ENCODE peak calls at places on chromosome 1, in eight cellular contexts. One of them, this sample, is unnamed.

GRCh38 chr1:218874313-218874712 is 299.4 kb upstream of the LYPLAL1 start:
- DNase-seq in upper lobe of left lung: no peak
- DNase-seq in IMR-90: peak; percentile 94
- DNase-seq in transverse colon: no peak
- DNase-seq in breast epithelium: no peak
- DNase-seq in sigmoid colon: no peak
- DNase-seq in esophagus muscularis mucosa: no peak
- DNase-seq in prostate gland: no peak
- DNase-seq in this sample: no peak

GRCh38 chr1:84505167-84506001 is 802 bp upstream of the SPATA1 start:
- DNase-seq in sigmoid colon: peak; percentile 85
- DNase-seq in prostate gland: peak; percentile 35
- DNase-seq in transverse colon: peak; percentile 13
- DNase-seq in esophagus muscularis mucosa: peak; percentile 92
- DNase-seq in breast epithelium: peak; percentile 57
- DNase-seq in upper lobe of left lung: no peak
- DNase-seq in IMR-90: peak; percentile 42
- DNase-seq in this sample: no peak

GRCh38 chr1:76682152-76682551 is 185.1 kb upstream of the ST6GALNAC5 start:
- DNase-seq in transverse colon: no peak
- DNase-seq in prostate gland: no peak
- DNase-seq in breast epithelium: no peak
- DNase-seq in sigmoid colon: no peak
- DNase-seq in esophagus muscularis mucosa: no peak
- DNase-seq in IMR-90: no peak
- DNase-seq in upper lobe of left lung: no peak
- DNase-seq in this sample: no peak

GRCh38 chr1:247296599-247297180 is 35.0 kb downstream of the ZNF496 start:
- DNase-seq in IMR-90: no peak
- DNase-seq in esophagus muscularis mucosa: no peak
- DNase-seq in upper lobe of left lung: no peak
- DNase-seq in sigmoid colon: no peak
- DNase-seq in transverse colon: no peak
- DNase-seq in prostate gland: no peak
- DNase-seq in breast epithelium: no peak
- DNase-seq in this sample: peak; percentile 23

GRCh38 chr1:55714230-55714629 is 499.1 kb upstream of the USP24 start:
- DNase-seq in esophagus muscularis mucosa: no peak
- DNase-seq in IMR-90: no peak
- DNase-seq in prostate gland: no peak
- DNase-seq in upper lobe of left lung: no peak
- DNase-seq in sigmoid colon: no peak
- DNase-seq in transverse colon: no peak
- DNase-seq in breast epithelium: no peak
- DNase-seq in this sample: no peak

GRCh38 chr1:240399381-240399780 is 212.6 kb downstream of the GREM2 start:
- DNase-seq in esophagus muscularis mucosa: no peak
- DNase-seq in IMR-90: peak; percentile 95
- DNase-seq in prostate gland: no peak
- DNase-seq in transverse colon: no peak
- DNase-seq in sigmoid colon: no peak
- DNase-seq in breast epithelium: no peak
- DNase-seq in upper lobe of left lung: no peak
- DNase-seq in this sample: no peak

GRCh38 chr1:188822248-188822647 is 1655.4 kb downstream of the BRINP3 start:
- DNase-seq in prostate gland: no peak
- DNase-seq in IMR-90: peak; percentile 29
- DNase-seq in upper lobe of left lung: no peak
- DNase-seq in sigmoid colon: no peak
- DNase-seq in esophagus muscularis mucosa: no peak
- DNase-seq in transverse colon: no peak
- DNase-seq in breast epithelium: no peak
- DNase-seq in this sample: no peak

GRCh38 chr1:225329041-225329440 is 98.8 kb downstream of the LBR start:
- DNase-seq in transverse colon: no peak
- DNase-seq in breast epithelium: no peak
- DNase-seq in upper lobe of left lung: no peak
- DNase-seq in sigmoid colon: no peak
- DNase-seq in prostate gland: no peak
- DNase-seq in esophagus muscularis mucosa: no peak
- DNase-seq in IMR-90: no peak
- DNase-seq in this sample: no peak

GRCh38 chr1:169240449-169241242 is 127.0 kb downstream of the NME7 start:
- DNase-seq in transverse colon: no peak
- DNase-seq in prostate gland: no peak
- DNase-seq in upper lobe of left lung: no peak
- DNase-seq in sigmoid colon: no peak
- DNase-seq in breast epithelium: no peak
- DNase-seq in esophagus muscularis mucosa: no peak
- DNase-seq in IMR-90: peak; percentile 44
- DNase-seq in this sample: no peak

GRCh38 chr1:156591432-156592157 is at the start of gene NAXE:
- DNase-seq in esophagus muscularis mucosa: peak; percentile 93
- DNase-seq in transverse colon: peak; percentile 82
- DNase-seq in sigmoid colon: peak; percentile 88
- DNase-seq in IMR-90: peak; percentile 41
- DNase-seq in upper lobe of left lung: peak; percentile 82
- DNase-seq in prostate gland: peak; percentile 68
- DNase-seq in breast epithelium: peak; percentile 71
- DNase-seq in this sample: peak; percentile 50

GRCh38 chr1:107286125-107286524 is 145.3 kb downstream of the NTNG1 start:
- DNase-seq in transverse colon: no peak
- DNase-seq in sigmoid colon: no peak
- DNase-seq in IMR-90: no peak
- DNase-seq in prostate gland: no peak
- DNase-seq in esophagus muscularis mucosa: no peak
- DNase-seq in breast epithelium: no peak
- DNase-seq in upper lobe of left lung: no peak
- DNase-seq in this sample: no peak

GRCh38 chr1:205102404-205102803 is 18.1 kb upstream of the TMEM81 start:
- DNase-seq in esophagus muscularis mucosa: no peak
- DNase-seq in transverse colon: no peak
- DNase-seq in sigmoid colon: no peak
- DNase-seq in upper lobe of left lung: no peak
- DNase-seq in breast epithelium: no peak
- DNase-seq in prostate gland: no peak
- DNase-seq in IMR-90: no peak
- DNase-seq in this sample: no peak

GRCh38 chr1:9609998-9610397 is 21.3 kb downstream of the TMEM201 start:
- DNase-seq in breast epithelium: no peak
- DNase-seq in transverse colon: no peak
- DNase-seq in sigmoid colon: no peak
- DNase-seq in prostate gland: no peak
- DNase-seq in esophagus muscularis mucosa: no peak
- DNase-seq in IMR-90: no peak
- DNase-seq in upper lobe of left lung: no peak
- DNase-seq in this sample: no peak

GRCh38 chr1:30847358-30847972 is 61.1 kb downstream of the SDC3 start:
- DNase-seq in upper lobe of left lung: peak; percentile 72
- DNase-seq in transverse colon: peak; percentile 80
- DNase-seq in esophagus muscularis mucosa: no peak
- DNase-seq in sigmoid colon: peak; percentile 92
- DNase-seq in breast epithelium: peak; percentile 80
- DNase-seq in IMR-90: peak; percentile 79
- DNase-seq in prostate gland: no peak
- DNase-seq in this sample: peak; percentile 96

GRCh38 chr1:154657547-154657946 is 49.6 kb upstream of the ADAR start:
- DNase-seq in esophagus muscularis mucosa: no peak
- DNase-seq in upper lobe of left lung: no peak
- DNase-seq in IMR-90: no peak
- DNase-seq in transverse colon: no peak
- DNase-seq in breast epithelium: no peak
- DNase-seq in sigmoid colon: no peak
- DNase-seq in prostate gland: no peak
- DNase-seq in this sample: no peak

GRCh38 chr1:34844252-34844634 is 15.3 kb downstream of the SMIM12 start:
- DNase-seq in IMR-90: no peak
- DNase-seq in sigmoid colon: no peak
- DNase-seq in upper lobe of left lung: peak; percentile 19
- DNase-seq in esophagus muscularis mucosa: no peak
- DNase-seq in breast epithelium: no peak
- DNase-seq in transverse colon: no peak
- DNase-seq in prostate gland: no peak
- DNase-seq in this sample: peak; percentile 59

DNA sequence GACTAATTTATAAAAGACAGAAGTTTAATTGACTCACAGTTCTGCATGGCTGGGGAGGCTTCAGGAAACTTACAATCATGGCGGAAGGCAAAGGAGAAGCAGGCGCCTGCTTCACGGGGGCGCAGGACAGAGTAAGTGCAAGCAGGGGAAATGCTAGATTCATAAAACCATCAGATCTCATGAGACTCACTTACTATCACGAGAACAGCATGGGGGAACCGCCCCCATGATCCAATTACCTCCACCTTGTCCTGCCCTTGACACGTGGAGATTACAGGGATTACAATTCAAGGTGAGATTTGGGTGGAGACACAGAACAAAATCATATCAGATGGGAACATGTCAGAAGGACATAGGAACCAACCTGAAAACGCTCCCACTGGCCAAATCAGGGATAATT is 16.8 kb upstream of the ZNF362 start:
- DNase-seq in transverse colon: no peak
- DNase-seq in prostate gland: no peak
- DNase-seq in IMR-90: no peak
- DNase-seq in breast epithelium: no peak
- DNase-seq in esophagus muscularis mucosa: no peak
- DNase-seq in sigmoid colon: no peak
- DNase-seq in upper lobe of left lung: no peak
- DNase-seq in this sample: no peak
- TF ChIP-seq POLR2A in transverse colon: no peak
- TF ChIP-seq POLR2A in prostate gland: no peak
- TF ChIP-seq POLR2A in IMR-90: no peak
- TF ChIP-seq POLR2A in breast epithelium: no peak
- TF ChIP-seq POLR2A in esophagus muscularis mucosa: no peak
- TF ChIP-seq POLR2A in sigmoid colon: no peak
- TF ChIP-seq POLR2A in upper lobe of left lung: no peak
- TF ChIP-seq POLR2A in this sample: no peak

DNA sequence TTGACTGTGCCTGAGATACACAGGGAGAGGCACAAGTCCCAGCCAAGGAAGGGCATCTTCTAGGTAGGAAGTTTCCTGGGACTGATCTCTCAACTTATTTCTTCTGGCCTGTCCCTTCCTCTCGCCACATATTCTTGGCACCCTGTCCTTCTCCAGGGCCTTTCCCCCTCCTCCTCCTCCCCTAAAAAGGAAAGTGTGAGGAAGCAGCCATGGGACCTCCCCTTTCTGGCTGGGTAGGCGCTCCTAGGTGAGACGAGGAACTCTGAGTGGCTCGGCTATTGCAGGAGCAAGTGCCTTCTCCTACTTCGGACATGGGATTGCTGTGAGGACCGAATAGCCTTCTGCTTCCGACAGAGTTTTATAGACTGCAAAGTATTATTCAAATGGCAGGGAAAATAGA is 15.5 kb upstream of the MTARC2 start:
- DNase-seq in transverse colon: no peak
- DNase-seq in IMR-90: no peak
- DNase-seq in sigmoid colon: no peak
- DNase-seq in esophagus muscularis mucosa: peak; percentile 81
- DNase-seq in breast epithelium: no peak
- DNase-seq in prostate gland: peak; percentile 14
- DNase-seq in upper lobe of left lung: peak; percentile 59
- DNase-seq in this sample: no peak
- H3K4me3 ChIP-seq in transverse colon: no peak overlapping the region
- H3K4me3 ChIP-seq in IMR-90: no peak overlapping the region
- H3K4me3 ChIP-seq in sigmoid colon: no peak overlapping the region
- H3K4me3 ChIP-seq in esophagus muscularis mucosa: peak overlapping the region; percentile 48
- H3K4me3 ChIP-seq in breast epithelium: peak overlapping the region; percentile 32
- H3K4me3 ChIP-seq in prostate gland: no peak overlapping the region
- H3K4me3 ChIP-seq in upper lobe of left lung: peak overlapping the region; percentile 31
- H3K4me3 ChIP-seq in this sample: no peak overlapping the region

GRCh38 chr1:17724150-17724549 is 31.0 kb upstream of the ACTL8 start:
- DNase-seq in IMR-90: no peak
- DNase-seq in esophagus muscularis mucosa: no peak
- DNase-seq in transverse colon: no peak
- DNase-seq in breast epithelium: no peak
- DNase-seq in prostate gland: no peak
- DNase-seq in sigmoid colon: no peak
- DNase-seq in upper lobe of left lung: no peak
- DNase-seq in this sample: no peak

GRCh38 chr1:17725811-17726582 is 29.1 kb upstream of the ACTL8 start:
- DNase-seq in sigmoid colon: no peak
- DNase-seq in upper lobe of left lung: no peak
- DNase-seq in IMR-90: no peak
- DNase-seq in prostate gland: no peak
- DNase-seq in esophagus muscularis mucosa: no peak
- DNase-seq in transverse colon: no peak
- DNase-seq in breast epithelium: no peak
- DNase-seq in this sample: no peak

GRCh38 chr1:17721444-17721843 is 33.7 kb upstream of the ACTL8 start:
- DNase-seq in breast epithelium: no peak
- DNase-seq in esophagus muscularis mucosa: no peak
- DNase-seq in upper lobe of left lung: no peak
- DNase-seq in prostate gland: no peak
- DNase-seq in transverse colon: no peak
- DNase-seq in IMR-90: no peak
- DNase-seq in sigmoid colon: no peak
- DNase-seq in this sample: no peak

GRCh38 chr1:17725084-17725718 is 29.9 kb upstream of the ACTL8 start:
- DNase-seq in IMR-90: no peak
- DNase-seq in sigmoid colon: no peak
- DNase-seq in esophagus muscularis mucosa: no peak
- DNase-seq in transverse colon: no peak
- DNase-seq in upper lobe of left lung: no peak
- DNase-seq in prostate gland: no peak
- DNase-seq in breast epithelium: no peak
- DNase-seq in this sample: no peak

DNA sequence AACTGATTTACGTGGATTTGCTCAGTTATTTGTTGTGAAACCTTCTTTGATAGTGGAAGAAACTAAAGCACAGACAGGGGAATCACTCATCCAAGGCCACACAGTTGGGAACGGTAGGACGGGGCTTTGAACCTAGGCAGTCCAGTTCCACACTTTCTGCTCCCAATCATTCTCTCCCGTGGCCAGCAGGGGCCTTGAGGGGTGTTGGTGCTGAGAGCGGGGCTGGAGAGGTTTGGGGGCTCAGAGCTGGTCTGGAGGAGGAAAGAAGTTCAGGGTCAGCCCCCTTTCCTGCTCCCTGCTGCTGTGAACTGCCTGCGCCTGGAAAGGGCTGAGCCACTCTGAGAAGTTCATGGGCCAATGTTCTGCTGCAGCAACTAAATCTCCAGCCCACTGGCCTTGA is 31.4 kb upstream of the ACTL8 start:
- DNase-seq in prostate gland: no peak
- DNase-seq in IMR-90: no peak
- DNase-seq in sigmoid colon: no peak
- DNase-seq in upper lobe of left lung: no peak
- DNase-seq in transverse colon: no peak
- DNase-seq in breast epithelium: no peak
- DNase-seq in esophagus muscularis mucosa: no peak
- DNase-seq in this sample: no peak
- TF ChIP-seq CTCF in prostate gland: no peak
- TF ChIP-seq CTCF in IMR-90: no peak
- TF ChIP-seq CTCF in sigmoid colon: no peak
- TF ChIP-seq CTCF in upper lobe of left lung: no peak
- TF ChIP-seq CTCF in transverse colon: no peak
- TF ChIP-seq CTCF in breast epithelium: no peak
- TF ChIP-seq CTCF in esophagus muscularis mucosa: no peak
- TF ChIP-seq CTCF in this sample: no peak

GRCh38 chr1:100895540-100896480 is at the start of gene SLC30A7:
- DNase-seq in prostate gland: peak; percentile 94
- DNase-seq in esophagus muscularis mucosa: peak; percentile 98
- DNase-seq in transverse colon: peak; percentile 98
- DNase-seq in IMR-90: peak; percentile 86
- DNase-seq in sigmoid colon: peak; percentile 96
- DNase-seq in breast epithelium: peak; percentile 96
- DNase-seq in upper lobe of left lung: peak; percentile 98
- DNase-seq in this sample: peak; percentile 94
- TF ChIP-seq POLR2A in prostate gland: peak; percentile 51
- TF ChIP-seq POLR2A in esophagus muscularis mucosa: peak; percentile 42
- TF ChIP-seq POLR2A in transverse colon: peak; percentile 90
- TF ChIP-seq POLR2A in IMR-90: peak; percentile 88
- TF ChIP-seq POLR2A in sigmoid colon: peak; percentile 63
- TF ChIP-seq POLR2A in breast epithelium: peak; percentile 35
- TF ChIP-seq POLR2A in upper lobe of left lung: peak; percentile 85
- TF ChIP-seq POLR2A in this sample: no peak

This sample was measured in lower leg skin.